ENCODE peak calls at places on chromosomes 3 and 15, in five cellular contexts. One of them, this sample, is unnamed.

GRCh38 chr3:150078983-150079739 is 108.5 kb upstream of the PFN2 start:
- DNase-seq in endothelial cell of umbilical vein: no peak
- DNase-seq in A673: peak
- DNase-seq in GM23248: peak
- DNase-seq in astrocyte: peak
- DNase-seq in this sample: no peak

GRCh38 chr15:61410656-61411055 is 181.6 kb upstream of the RORA start:
- DNase-seq in endothelial cell of umbilical vein: no peak
- DNase-seq in A673: no peak
- DNase-seq in GM23248: no peak
- DNase-seq in astrocyte: no peak
- DNase-seq in this sample: no peak

GRCh38 chr15:59691194-59691805 is 2.2 kb upstream of the BNIP2 start:
- DNase-seq in endothelial cell of umbilical vein: peak
- DNase-seq in A673: peak
- DNase-seq in GM23248: peak
- DNase-seq in astrocyte: peak
- DNase-seq in this sample: peak

GRCh38 chr3:88610820-88611219 is 461.1 kb downstream of the C3orf38 start:
- DNase-seq in endothelial cell of umbilical vein: no peak
- DNase-seq in A673: no peak
- DNase-seq in GM23248: no peak
- DNase-seq in astrocyte: no peak
- DNase-seq in this sample: no peak

GRCh38 chr3:99967796-99968195 is 146.5 kb downstream of the FILIP1L start:
- DNase-seq in endothelial cell of umbilical vein: no peak
- DNase-seq in A673: no peak
- DNase-seq in GM23248: peak
- DNase-seq in astrocyte: no peak
- DNase-seq in this sample: no peak

GRCh38 chr3:148219995-148220394 is 477.7 kb upstream of the AGTR1 start:
- DNase-seq in endothelial cell of umbilical vein: no peak
- DNase-seq in A673: no peak
- DNase-seq in GM23248: no peak
- DNase-seq in astrocyte: no peak
- DNase-seq in this sample: no peak

GRCh38 chr15:94352940-94353820 is 121.8 kb downstream of the MCTP2 start:
- DNase-seq in endothelial cell of umbilical vein: no peak
- DNase-seq in A673: no peak
- DNase-seq in GM23248: no peak
- DNase-seq in astrocyte: no peak
- DNase-seq in this sample: no peak

GRCh38 chr3:154242766-154243165 is 81.5 kb downstream of the DHX36 start:
- DNase-seq in endothelial cell of umbilical vein: no peak
- DNase-seq in A673: no peak
- DNase-seq in GM23248: no peak
- DNase-seq in astrocyte: no peak
- DNase-seq in this sample: peak

GRCh38 chr3:126551066-126551838 is 7.5 kb downstream of the C3orf22 start:
- DNase-seq in endothelial cell of umbilical vein: no peak
- DNase-seq in A673: no peak
- DNase-seq in GM23248: peak
- DNase-seq in astrocyte: no peak
- DNase-seq in this sample: no peak

GRCh38 chr3:101954946-101955345 is 105.6 kb downstream of the NFKBIZ start:
- DNase-seq in endothelial cell of umbilical vein: peak
- DNase-seq in A673: no peak
- DNase-seq in GM23248: no peak
- DNase-seq in astrocyte: no peak
- DNase-seq in this sample: no peak

GRCh38 chr3:53170325-53171108 is 9.5 kb downstream of the PRKCD start:
- DNase-seq in endothelial cell of umbilical vein: no peak
- DNase-seq in A673: no peak
- DNase-seq in GM23248: no peak
- DNase-seq in astrocyte: no peak
- DNase-seq in this sample: no peak

GRCh38 chr3:66227917-66228316 is 7.1 kb downstream of the SLC25A26 start:
- DNase-seq in endothelial cell of umbilical vein: no peak
- DNase-seq in A673: no peak
- DNase-seq in GM23248: no peak
- DNase-seq in astrocyte: no peak
- DNase-seq in this sample: no peak

GRCh38 chr3:149678365-149678948 is 20.6 kb upstream of the WWTR1 start:
- DNase-seq in endothelial cell of umbilical vein: peak
- DNase-seq in A673: peak
- DNase-seq in GM23248: no peak
- DNase-seq in astrocyte: no peak
- DNase-seq in this sample: no peak

GRCh38 chr3:158651192-158651591 is 6.9 kb downstream of the GFM1 start:
- DNase-seq in endothelial cell of umbilical vein: no peak
- DNase-seq in A673: no peak
- DNase-seq in GM23248: no peak
- DNase-seq in astrocyte: no peak
- DNase-seq in this sample: no peak

GRCh38 chr3:158649791-158650190 is 5.5 kb downstream of the GFM1 start:
- DNase-seq in endothelial cell of umbilical vein: peak
- DNase-seq in A673: no peak
- DNase-seq in GM23248: no peak
- DNase-seq in astrocyte: no peak
- DNase-seq in this sample: no peak

GRCh38 chr3:158652463-158652862 is 8.1 kb downstream of the GFM1 start:
- DNase-seq in endothelial cell of umbilical vein: no peak
- DNase-seq in A673: no peak
- DNase-seq in GM23248: no peak
- DNase-seq in astrocyte: no peak
- DNase-seq in this sample: no peak
- TF ChIP-seq EZH2 in endothelial cell of umbilical vein: no peak
- TF ChIP-seq EZH2 in A673: no peak
- TF ChIP-seq EZH2 in GM23248: no peak
- TF ChIP-seq EZH2 in astrocyte: no peak
- TF ChIP-seq EZH2 in this sample: no peak

DNA sequence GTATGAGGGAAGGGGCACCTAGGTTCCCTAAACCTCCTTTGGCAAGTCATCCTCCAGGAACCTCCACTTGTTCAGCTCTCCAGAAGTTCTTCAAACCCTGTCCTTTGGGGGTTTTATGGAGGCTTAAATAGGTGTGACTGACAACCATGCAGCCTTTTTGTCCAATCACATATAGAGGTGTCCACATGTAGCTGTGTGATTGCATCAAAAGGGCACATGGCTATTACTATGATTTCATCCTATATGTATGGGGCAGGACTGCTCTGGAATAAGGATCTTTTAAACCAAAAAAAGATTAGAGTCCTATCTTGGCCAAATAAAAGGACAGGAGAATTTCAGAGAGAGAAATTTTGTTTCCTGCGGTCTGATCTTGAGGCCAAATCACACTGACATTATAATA is 453.2 kb upstream of the EPHA6 start:
- DNase-seq in endothelial cell of umbilical vein: no peak
- DNase-seq in A673: no peak
- DNase-seq in GM23248: no peak
- DNase-seq in astrocyte: no peak
- DNase-seq in this sample: no peak
- TF ChIP-seq EZH2 in endothelial cell of umbilical vein: no peak
- TF ChIP-seq EZH2 in A673: no peak
- TF ChIP-seq EZH2 in GM23248: no peak
- TF ChIP-seq EZH2 in astrocyte: no peak
- TF ChIP-seq EZH2 in this sample: no peak

GRCh38 chr15:89359471-89360293 is 25.1 kb upstream of the POLG start:
- DNase-seq in endothelial cell of umbilical vein: no peak
- DNase-seq in A673: no peak
- DNase-seq in GM23248: no peak
- DNase-seq in astrocyte: no peak
- DNase-seq in this sample: peak

GRCh38 chr15:89358755-89359439 is 24.3 kb upstream of the POLG start:
- DNase-seq in endothelial cell of umbilical vein: peak
- DNase-seq in A673: peak
- DNase-seq in GM23248: peak
- DNase-seq in astrocyte: peak
- DNase-seq in this sample: peak

GRCh38 chr15:89356634-89357298 is 22.1 kb upstream of the POLG start:
- DNase-seq in endothelial cell of umbilical vein: no peak
- DNase-seq in A673: peak
- DNase-seq in GM23248: peak
- DNase-seq in astrocyte: no peak
- DNase-seq in this sample: peak

GRCh38 chr15:89360294-89360971 is 25.8 kb upstream of the POLG start:
- DNase-seq in endothelial cell of umbilical vein: no peak
- DNase-seq in A673: no peak
- DNase-seq in GM23248: no peak
- DNase-seq in astrocyte: no peak
- DNase-seq in this sample: peak

DNA sequence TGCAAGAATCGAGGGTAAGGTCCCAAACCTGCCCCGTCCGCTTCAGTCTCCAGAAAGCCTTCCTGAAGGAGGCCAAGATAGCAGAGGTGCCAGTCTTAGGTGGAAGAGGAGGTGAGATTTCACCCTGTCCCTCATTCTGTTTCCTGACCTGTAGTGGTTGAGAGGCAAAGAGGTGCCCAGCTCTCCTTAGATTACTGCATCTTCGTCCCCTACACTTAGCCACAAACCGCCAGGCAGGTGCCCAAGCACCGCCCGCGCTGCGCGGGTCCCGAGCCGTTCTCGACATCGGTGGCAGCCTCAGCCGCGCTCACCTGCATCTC is 23.8 kb upstream of the POLG start:
- DNase-seq in endothelial cell of umbilical vein: no peak
- DNase-seq in A673: no peak
- DNase-seq in GM23248: no peak
- DNase-seq in astrocyte: no peak
- DNase-seq in this sample: no peak
- TF ChIP-seq EZH2 in endothelial cell of umbilical vein: peak
- TF ChIP-seq EZH2 in A673: no peak
- TF ChIP-seq EZH2 in GM23248: no peak
- TF ChIP-seq EZH2 in astrocyte: no peak
- TF ChIP-seq EZH2 in this sample: no peak

GRCh38 chr3:124565013-124565412 is 165.2 kb upstream of the UMPS start:
- DNase-seq in endothelial cell of umbilical vein: peak
- DNase-seq in A673: peak
- DNase-seq in GM23248: peak
- DNase-seq in astrocyte: no peak
- DNase-seq in this sample: peak
- TF ChIP-seq EZH2 in endothelial cell of umbilical vein: no peak
- TF ChIP-seq EZH2 in A673: no peak
- TF ChIP-seq EZH2 in GM23248: no peak
- TF ChIP-seq EZH2 in astrocyte: no peak
- TF ChIP-seq EZH2 in this sample: no peak

DNA sequence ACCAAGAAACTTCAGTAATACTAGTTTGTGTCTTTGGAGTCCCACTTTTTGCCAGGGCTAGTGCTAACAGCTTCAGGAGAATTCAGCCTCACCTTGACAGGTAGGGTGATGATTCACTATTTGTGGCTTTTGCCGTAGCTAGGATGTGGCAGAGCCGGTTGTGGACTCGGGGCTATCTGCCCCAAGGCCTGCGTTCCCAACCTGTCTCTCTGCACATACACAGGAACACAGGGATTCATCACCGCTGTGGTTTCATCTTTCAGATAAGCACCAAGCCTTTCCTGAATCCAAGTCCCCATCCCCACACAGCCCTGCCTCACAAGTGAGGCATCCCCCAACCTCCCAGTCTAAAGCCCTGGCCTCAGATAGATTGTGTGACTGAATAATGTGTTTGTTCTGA is 45.2 kb upstream of the POLG start:
- DNase-seq in endothelial cell of umbilical vein: no peak
- DNase-seq in A673: no peak
- DNase-seq in GM23248: no peak
- DNase-seq in astrocyte: no peak
- DNase-seq in this sample: peak
- TF ChIP-seq EZH2 in endothelial cell of umbilical vein: no peak
- TF ChIP-seq EZH2 in A673: no peak
- TF ChIP-seq EZH2 in GM23248: no peak
- TF ChIP-seq EZH2 in astrocyte: no peak
- TF ChIP-seq EZH2 in this sample: no peak

GRCh38 chr3:108297636-108298035 is 1.3 kb downstream of the HHLA2 start:
- DNase-seq in endothelial cell of umbilical vein: no peak
- DNase-seq in A673: no peak
- DNase-seq in GM23248: no peak
- DNase-seq in astrocyte: no peak
- DNase-seq in this sample: peak

GRCh38 chr3:108292905-108293328 is 3.4 kb upstream of the HHLA2 start:
- DNase-seq in endothelial cell of umbilical vein: no peak
- DNase-seq in A673: no peak
- DNase-seq in GM23248: no peak
- DNase-seq in astrocyte: no peak
- DNase-seq in this sample: no peak

GRCh38 chr3:108292465-108292864 is 3.9 kb upstream of the HHLA2 start:
- DNase-seq in endothelial cell of umbilical vein: no peak
- DNase-seq in A673: no peak
- DNase-seq in GM23248: no peak
- DNase-seq in astrocyte: no peak
- DNase-seq in this sample: no peak

GRCh38 chr3:108296239-108296638 is at the start of gene HHLA2:
- DNase-seq in endothelial cell of umbilical vein: no peak
- DNase-seq in A673: no peak
- DNase-seq in GM23248: peak
- DNase-seq in astrocyte: no peak
- DNase-seq in this sample: no peak

GRCh38 chr3:108293858-108294257 is 2.5 kb upstream of the HHLA2 start:
- DNase-seq in endothelial cell of umbilical vein: no peak
- DNase-seq in A673: no peak
- DNase-seq in GM23248: no peak
- DNase-seq in astrocyte: no peak
- DNase-seq in this sample: no peak
- TF ChIP-seq EZH2 in endothelial cell of umbilical vein: no peak
- TF ChIP-seq EZH2 in A673: no peak
- TF ChIP-seq EZH2 in GM23248: no peak
- TF ChIP-seq EZH2 in astrocyte: no peak
- TF ChIP-seq EZH2 in this sample: no peak

DNA sequence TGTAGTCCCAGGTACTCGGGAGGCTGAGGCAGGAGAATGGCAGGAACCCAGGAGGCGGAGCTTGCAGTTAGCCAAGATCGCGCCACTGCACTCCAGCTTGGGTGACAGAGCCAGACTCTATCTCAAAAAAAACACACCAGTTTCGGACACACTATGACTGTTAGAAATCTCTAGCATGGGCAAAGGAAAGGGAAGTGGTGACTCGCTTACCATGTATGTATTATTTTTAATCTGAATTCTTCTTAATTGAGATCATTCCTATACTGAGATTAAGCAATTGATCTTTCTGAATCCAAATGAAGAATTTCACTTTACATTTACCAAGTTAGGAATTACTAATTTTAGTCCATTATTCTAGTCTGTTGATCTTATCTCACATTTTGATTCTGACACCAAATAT is 459.2 kb upstream of the ALCAM start:
- DNase-seq in endothelial cell of umbilical vein: peak
- DNase-seq in A673: peak
- DNase-seq in GM23248: peak
- DNase-seq in astrocyte: peak
- DNase-seq in this sample: no peak
- TF ChIP-seq EZH2 in endothelial cell of umbilical vein: no peak
- TF ChIP-seq EZH2 in A673: no peak
- TF ChIP-seq EZH2 in GM23248: no peak
- TF ChIP-seq EZH2 in astrocyte: no peak
- TF ChIP-seq EZH2 in this sample: no peak

DNA sequence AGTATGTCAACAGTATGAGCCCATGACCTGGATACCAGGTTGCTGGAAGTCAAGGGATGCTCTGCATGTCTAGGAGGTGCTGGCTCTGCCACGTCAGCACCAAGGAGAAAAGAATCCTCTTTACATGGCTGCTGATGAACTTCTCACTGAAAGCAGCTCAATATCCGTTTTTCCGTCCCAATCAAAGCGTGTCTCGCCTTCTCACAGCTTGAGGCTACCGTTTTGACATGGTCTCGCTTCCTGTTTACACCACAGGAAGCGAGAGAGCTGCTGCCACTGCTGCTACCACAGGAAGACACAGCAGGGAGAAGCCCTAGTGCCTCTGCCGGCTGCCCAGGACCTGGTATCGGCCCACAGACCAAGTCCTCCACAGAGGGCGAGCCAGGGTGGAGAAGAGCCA is 27.3 kb downstream of the STARD5 start:
- DNase-seq in endothelial cell of umbilical vein: peak
- DNase-seq in A673: peak
- DNase-seq in GM23248: no peak
- DNase-seq in astrocyte: no peak
- DNase-seq in this sample: no peak
- TF ChIP-seq EZH2 in endothelial cell of umbilical vein: no peak
- TF ChIP-seq EZH2 in A673: no peak
- TF ChIP-seq EZH2 in GM23248: no peak
- TF ChIP-seq EZH2 in astrocyte: no peak
- TF ChIP-seq EZH2 in this sample: no peak